ENCODE peak calls at places on chromosomes 6 and 20, in ten cellular contexts. S is Right ventricle myocardium inferior; V is stimulated activated naive CD8-positive, alpha-beta T cell treated with anti-CD3 and anti-CD28 coated beads, Interleukin-15, amount 100 ng/mL, for 72 hours; F is activated naive CD8-positive, alpha-beta T cell treated with anti-CD3 and anti-CD28 coated beads, Interleukin-2, amount 50 U/mL, for 24 hours; P is A549; M is natural killer cell; Y is activated T-cell treated with anti-CD3 and anti-CD28 coated beads, Interleukin-2, amount 50 U/mL, for 4 hours; E is thoracic aorta; K is Right ventricle myocardium superior; D is esophagus mucosa. B is an unnamed sample.

GRCh38 chr6:154602708-154603107 is 92.2 kb upstream of the CNKSR3 start:
- ATAC-seq in Y (no peak), E (no peak), F (no peak), S (no peak), P (no peak), K (no peak), V (no peak), D (no peak), M (no peak), B (no peak)

GRCh38 chr6:168158280-168158979 is 79.4 kb upstream of the FRMD1 start:
- ATAC-seq in P (no peak), V (no peak), Y (no peak), D (no peak), K (no peak), E (no peak), M (no peak), S (no peak), F (no peak), B (no peak)

GRCh38 chr6:97059473-97059872 is 134.9 kb downstream of the KLHL32 start:
- ATAC-seq in V (peak), K (peak), E (peak), S (no peak), M (no peak), F (peak), Y (peak), D (no peak), P (peak), B (no peak)

GRCh38 chr20:12965880-12966270 is 42.9 kb upstream of the SPTLC3 start:
- ATAC-seq in E (no peak), Y (no peak), K (no peak), S (no peak), V (no peak), M (peak), F (no peak), D (no peak), P (no peak), B (no peak)

GRCh38 chr6:132198040-132198439 is 203.2 kb downstream of the MOXD1 start:
- ATAC-seq in S (no peak), F (no peak), D (no peak), K (no peak), P (no peak), M (no peak), E (no peak), Y (no peak), V (no peak), B (no peak)

GRCh38 chr6:164106345-164106769 is 691.8 kb downstream of the QKI start:
- ATAC-seq in E (no peak), D (no peak), P (peak), V (peak), K (peak), F (no peak), M (no peak), Y (no peak), S (peak), B (no peak)

GRCh38 chr6:34602318-34603111 is 46.4 kb upstream of the SPDEF start:
- ATAC-seq in D (no peak), F (no peak), Y (no peak), E (no peak), M (no peak), P (peak), S (peak), K (peak), V (no peak), B (no peak)

GRCh38 chr20:55353206-55353605 is 652.1 kb downstream of the CBLN4 start:
- ATAC-seq in M (no peak), S (no peak), D (no peak), V (no peak), K (no peak), F (no peak), P (no peak), Y (no peak), E (no peak), B (no peak)

GRCh38 chr6:1858865-1859264 is 249.2 kb downstream of the FOXC1 start:
- ATAC-seq in S (no peak), F (no peak), V (no peak), K (no peak), P (no peak), M (no peak), D (no peak), Y (no peak), E (no peak), B (no peak)

GRCh38 chr6:138036111-138036510 is 71.1 kb downstream of the PERP start:
- ATAC-seq in D (peak), S (no peak), Y (no peak), K (no peak), P (no peak), M (no peak), V (no peak), E (no peak), F (no peak), B (no peak)

GRCh38 chr6:36897629-36898028 is 11.9 kb downstream of the C6orf89 start:
- ATAC-seq in F (no peak), P (peak), Y (no peak), E (no peak), D (peak), S (peak), M (no peak), V (no peak), K (peak), B (no peak)

GRCh38 chr6:131231103-131231502 is 95.8 kb downstream of the AKAP7 start:
- ATAC-seq in F (no peak), Y (no peak), E (no peak), P (no peak), V (no peak), K (no peak), S (no peak), D (no peak), M (no peak), B (no peak)

GRCh38 chr20:20637998-20638397 is 74.4 kb downstream of the RALGAPA2 start:
- ATAC-seq in S (no peak), K (no peak), D (no peak), E (no peak), F (no peak), M (peak), Y (no peak), P (no peak), V (no peak), B (no peak)

GRCh38 chr6:42766163-42766670 is 15.6 kb upstream of the BICRAL start:
- ATAC-seq in K (no peak), E (no peak), D (peak), S (no peak), Y (no peak), F (no peak), M (no peak), P (peak), V (no peak), B (no peak)

GRCh38 chr6:88141641-88142298 is 24.4 kb downstream of the CNR1 start:
- ATAC-seq in S (no peak), P (no peak), K (no peak), E (no peak), Y (no peak), M (no peak), D (peak), F (peak), V (no peak), B (no peak)

GRCh38 chr6:23244300-23244699 is 674.9 kb downstream of the HDGFL1 start:
- ATAC-seq in F (no peak), Y (no peak), K (no peak), E (no peak), D (no peak), P (no peak), S (no peak), V (no peak), M (no peak), B (no peak)

GRCh38 chr6:45323656-45324224 is 4.4 kb upstream of the RUNX2 start:
- ATAC-seq in Y (no peak), E (no peak), S (no peak), M (peak), P (no peak), V (peak), K (no peak), D (no peak), F (no peak), B (no peak)

GRCh38 chr6:39092124-39092523 is 22.9 kb downstream of the SAYSD1 start:
- ATAC-seq in P (no peak), F (no peak), E (no peak), K (peak), M (no peak), D (no peak), Y (no peak), V (peak), S (no peak), B (no peak)

GRCh38 chr6:108294297-108294786 is 512 bp upstream of the AFG1L start:
- ATAC-seq in M (peak), Y (peak), K (peak), V (peak), F (peak), S (peak), D (no peak), E (peak), P (peak), B (peak)

GRCh38 chr6:166505133-166505905 is 81.2 kb downstream of the RAMACL start:
- ATAC-seq in M (no peak), V (no peak), F (no peak), P (no peak), E (no peak), D (no peak), Y (no peak), K (no peak), S (no peak), B (no peak)

GRCh38 chr6:139748353-139749146 is 374.1 kb upstream of the CITED2 start:
- ATAC-seq in P (peak), Y (no peak), F (no peak), S (peak), D (no peak), E (no peak), V (peak), M (no peak), K (peak), B (no peak)

GRCh38 chr6:14305629-14306028 is 188.1 kb downstream of the CD83 start:
- ATAC-seq in M (no peak), F (no peak), E (no peak), V (no peak), Y (no peak), P (no peak), K (peak), D (peak), S (peak), B (no peak)

GRCh38 chr20:9301129-9302072 is 213.0 kb upstream of the LAMP5 start:
- ATAC-seq in K (peak), V (no peak), M (no peak), P (peak), E (no peak), F (no peak), Y (no peak), D (peak), S (peak), B (no peak)

GRCh38 chr6:128438311-128438916 is 82.0 kb downstream of the PTPRK start:
- ATAC-seq in S (peak), D (no peak), Y (no peak), K (peak), M (no peak), P (no peak), F (no peak), E (no peak), V (no peak), B (no peak)

B was measured in gastroesophageal sphincter.